ENCODE peak calls at places on chromosome 3, in four cellular contexts. H is cardiac muscle cell; D is body of pancreas; T is CD8-positive, alpha-beta T cell. V is an unnamed sample.

GRCh38 chr3:152234657-152235375 is 33.9 kb upstream of the MBNL1 start:
- DNase-seq in H (no peak), D (no peak), T (no peak), V (no peak)

GRCh38 chr3:49173116-49173791 is 1.9 kb downstream of the KLHDC8B start:
- DNase-seq in H (peak; percentile 67), T (no peak), D (peak; percentile 49), V (no peak)

GRCh38 chr3:56858331-56858730 is 56.6 kb upstream of the ARHGEF3 start:
- DNase-seq in D (no peak), H (no peak), T (no peak), V (no peak)

GRCh38 chr3:61807865-61808276 is 246.5 kb downstream of the PTPRG start:
- DNase-seq in D (no peak), T (no peak), H (peak; percentile 71), V (no peak)

GRCh38 chr3:101963902-101964362 is 114.6 kb downstream of the NFKBIZ start:
- DNase-seq in T (no peak), D (no peak), H (peak; percentile 64), V (no peak)

GRCh38 chr3:12246758-12247157 is 42.1 kb upstream of the PPARG start:
- DNase-seq in H (no peak), T (no peak), D (no peak), V (no peak)

GRCh38 chr3:115245437-115245836 is 98.3 kb upstream of the ZBTB20 start:
- DNase-seq in D (no peak), H (peak; percentile 93), T (no peak), V (no peak)

GRCh38 chr3:38067508-38068233 is 28.7 kb downstream of the DLEC1 start:
- DNase-seq in D (no peak), T (no peak), H (peak; percentile 18), V (no peak)

GRCh38 chr3:159787794-159788205 is 200.8 kb upstream of the IL12A start:
- DNase-seq in H (peak; percentile 85), D (no peak), T (no peak), V (no peak)

GRCh38 chr3:151330899-151331298 is 1.6 kb upstream of the P2RY13 start:
- DNase-seq in D (no peak), T (no peak), H (peak; percentile 44), V (no peak)

GRCh38 chr3:40016391-40016790 is 207.0 kb downstream of the MYRIP start:
- DNase-seq in D (no peak), H (no peak), T (no peak), V (no peak)

GRCh38 chr3:52195823-52196331 is 2.1 kb upstream of the ALAS1 start:
- DNase-seq in T (no peak), D (no peak), H (peak; percentile 89), V (no peak)

GRCh38 chr3:51675201-51675611 is 4.2 kb downstream of the TEX264 start:
- DNase-seq in D (no peak), T (no peak), H (peak; percentile 20), V (no peak)

GRCh38 chr3:105278688-105279087 is 88.0 kb upstream of the ALCAM start:
- DNase-seq in T (no peak), H (no peak), D (no peak), V (no peak)

GRCh38 chr3:105277656-105278055 is 89.1 kb upstream of the ALCAM start:
- DNase-seq in D (no peak), T (no peak), H (peak; percentile 30), V (no peak)

GRCh38 chr3:105274536-105274935 is 92.2 kb upstream of the ALCAM start:
- DNase-seq in D (no peak), H (no peak), T (no peak), V (no peak)

GRCh38 chr3:105274958-105275357 is 91.8 kb upstream of the ALCAM start:
- DNase-seq in T (no peak), D (no peak), H (peak; percentile 6), V (no peak)
- H3K27ac ChIP-seq in T (no peak overlapping the region), D (no peak overlapping the region), H (no peak overlapping the region), V (no peak overlapping the region)

GRCh38 chr3:14631687-14632444 is 19.7 kb upstream of the CCDC174 start:
- DNase-seq in T (no peak), D (no peak), H (no peak), V (no peak)

GRCh38 chr3:14631101-14631497 is 20.5 kb upstream of the CCDC174 start:
- DNase-seq in H (no peak), D (no peak), T (no peak), V (no peak)

GRCh38 chr3:14632445-14632930 is 19.1 kb upstream of the CCDC174 start:
- DNase-seq in H (no peak), T (no peak), D (no peak), V (no peak)

GRCh38 chr3:14628406-14628805 is 23.2 kb upstream of the CCDC174 start:
- DNase-seq in H (no peak), D (no peak), T (no peak), V (no peak)

DNA sequence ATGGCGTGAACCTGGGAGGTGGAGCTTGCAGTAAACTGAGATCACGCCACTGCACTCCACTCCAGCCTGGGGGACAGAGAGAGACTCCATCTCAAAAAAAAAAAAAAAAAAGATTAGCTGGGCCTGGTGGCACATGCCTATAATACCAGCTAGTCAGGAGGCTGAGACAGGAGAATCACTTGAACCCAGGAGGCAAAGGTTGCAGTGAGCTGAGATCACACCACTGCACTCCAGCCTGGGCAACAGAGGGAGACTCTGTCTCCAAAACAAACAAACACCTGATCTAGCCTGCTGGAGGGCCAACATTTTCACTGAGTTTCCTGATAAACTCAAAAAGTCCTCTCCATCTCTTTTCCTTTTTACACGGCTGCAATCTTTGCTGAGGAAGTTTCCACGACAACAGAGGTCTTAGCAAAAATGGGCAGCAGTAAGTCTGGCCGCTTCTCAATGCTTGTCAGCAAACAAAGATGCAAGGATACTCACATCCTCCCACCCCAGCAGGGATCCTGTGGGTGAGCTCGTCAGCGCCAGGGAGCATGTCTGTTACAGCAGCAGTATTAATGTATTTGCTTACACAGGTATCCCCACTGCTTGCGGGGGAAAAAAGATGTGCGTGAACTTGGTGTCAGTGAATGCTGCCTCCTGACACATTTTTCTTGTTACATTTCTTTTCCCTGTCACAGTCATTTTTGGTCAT is 21.0 kb upstream of the CCDC174 start:
- DNase-seq in T (no peak), D (no peak), H (no peak), V (no peak)
- H3K27me3 ChIP-seq in T (no peaks in the 10 kb centered on the region), D (no peaks in the 10 kb centered on the region), H (no peaks in the 10 kb centered on the region), V (no peaks in the 10 kb centered on the region)

GRCh38 chr3:126914226-126914625 is 68.7 kb upstream of the PLXNA1 start:
- DNase-seq in D (no peak), T (no peak), H (no peak), V (no peak)

GRCh38 chr3:126912027-126912422 is 70.9 kb upstream of the PLXNA1 start:
- DNase-seq in D (no peak), H (no peak), T (no peak), V (no peak)

GRCh38 chr3:126915015-126915414 is 67.9 kb upstream of the PLXNA1 start:
- DNase-seq in T (no peak), D (no peak), H (no peak), V (no peak)

GRCh38 chr3:126912491-126913195 is 70.3 kb upstream of the PLXNA1 start:
- DNase-seq in H (no peak), D (no peak), T (no peak), V (no peak)

DNA sequence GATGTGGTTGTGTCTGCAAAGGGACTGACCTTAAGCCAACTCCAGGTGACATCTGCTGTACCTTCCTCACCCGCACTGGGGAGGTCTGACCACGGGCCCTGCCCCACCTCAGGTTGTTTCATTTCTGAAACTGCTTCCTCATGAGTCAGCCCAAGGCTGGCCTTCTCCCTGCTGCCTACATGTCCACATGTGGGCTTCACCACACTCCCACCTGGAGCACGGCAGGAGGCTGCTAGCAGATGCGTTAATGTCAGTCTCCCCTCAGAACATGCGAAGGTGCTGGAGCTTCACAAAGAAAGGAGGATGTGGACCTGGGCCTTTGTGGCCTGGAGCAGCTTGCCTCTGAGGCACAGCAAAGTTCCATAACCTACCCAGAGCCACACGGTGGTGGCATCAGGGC is 69.4 kb upstream of the PLXNA1 start:
- DNase-seq in D (no peak), H (no peak), T (no peak), V (no peak)
- H3K27ac ChIP-seq in D (no peak overlapping the region), H (no peak overlapping the region), T (no peak overlapping the region), V (no peak overlapping the region)

DNA sequence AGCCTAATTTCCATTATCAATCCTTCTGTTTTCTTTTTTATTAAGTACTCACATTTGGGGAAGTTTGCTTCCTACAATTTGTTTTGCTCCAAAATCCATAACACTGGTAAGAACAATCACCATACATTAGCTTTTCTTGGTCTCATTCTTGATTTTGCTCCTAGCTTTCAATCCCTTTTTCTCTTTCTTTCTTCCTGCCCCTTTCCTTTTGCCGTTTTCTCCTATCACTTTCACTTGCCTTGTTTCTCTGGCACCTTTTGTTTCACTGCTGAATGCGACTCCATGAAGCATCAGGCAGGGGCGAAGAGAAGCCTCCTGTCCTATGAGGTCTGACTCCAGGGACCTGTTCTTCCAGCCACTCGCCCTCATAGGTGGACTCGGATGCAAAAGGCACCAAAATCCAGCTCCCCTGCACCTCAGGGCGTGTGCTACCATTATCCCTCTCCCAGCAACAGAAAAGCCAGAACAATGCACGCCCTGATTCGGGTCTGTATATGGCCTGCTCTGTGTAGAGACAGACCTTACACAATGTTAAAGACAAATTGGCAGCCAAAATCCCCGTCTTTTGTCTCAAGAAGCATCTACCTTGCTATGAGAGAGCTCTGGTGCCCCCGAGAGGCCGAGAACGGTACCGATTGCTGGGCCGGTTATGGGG is 462.0 kb upstream of the PPP2R3A start:
- DNase-seq in T (no peak), H (peak; percentile 61), D (peak; percentile 41), V (no peak)
- H3K27me3 ChIP-seq in T (no peaks in the 10 kb centered on the region), H (peaks cover 14% of the 10 kb centered on the region), D (no peaks in the 10 kb centered on the region), V (no peaks in the 10 kb centered on the region)

GRCh38 chr3:183298708-183299153 is 45.7 kb downstream of the B3GNT5 start:
- DNase-seq in H (peak; percentile 90), T (no peak), D (peak; percentile 62), V (no peak)

GRCh38 chr3:183303725-183304124 is 50.7 kb downstream of the B3GNT5 start:
- DNase-seq in T (no peak), H (no peak), D (no peak), V (no peak)

GRCh38 chr3:183299976-183300375 is 46.9 kb downstream of the B3GNT5 start:
- DNase-seq in H (no peak), T (no peak), D (no peak), V (no peak)

GRCh38 chr3:183301937-183302580 is 49.0 kb downstream of the B3GNT5 start:
- DNase-seq in T (no peak), H (no peak), D (no peak), V (no peak)

DNA sequence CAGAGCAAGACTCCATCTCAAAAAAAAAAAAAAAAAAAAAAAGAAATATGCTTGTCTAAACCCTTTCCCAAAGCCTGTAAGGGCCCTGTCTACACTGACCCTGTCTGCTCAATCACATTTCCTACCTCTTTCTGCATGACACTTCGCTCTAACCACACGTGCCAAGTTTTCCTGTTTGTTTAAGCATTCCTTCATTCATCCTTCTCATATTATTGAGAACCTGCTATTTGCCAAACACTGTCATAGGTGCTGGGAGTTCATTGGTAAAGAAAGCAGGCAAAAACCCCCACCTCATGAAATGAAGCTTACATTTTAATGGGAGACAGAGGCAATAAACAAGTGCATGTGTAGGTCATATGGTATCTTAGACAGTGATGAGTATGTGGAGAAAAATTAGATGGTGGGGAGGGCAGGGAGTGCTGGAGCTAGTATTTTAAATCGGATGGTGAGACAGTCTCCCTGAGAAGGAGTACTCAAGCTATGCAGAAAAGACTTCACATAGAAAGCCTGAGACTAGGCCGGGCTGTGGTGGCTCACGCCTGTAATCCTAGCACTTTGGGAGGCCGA is 48.0 kb downstream of the B3GNT5 start:
- DNase-seq in D (no peak), H (no peak), T (no peak), V (no peak)
- H3K27ac ChIP-seq in D (no peak overlapping the region), H (no peak overlapping the region), T (no peak overlapping the region), V (no peak overlapping the region)

V was measured in CD4-positive, alpha-beta T cell.